ENCODE peak calls at places on chromosome 14, in eight cellular contexts. L is hepatocyte, I is GM23338, F is MM.1S, Z is neural progenitor cell, U is SK-N-SH, Y is HCT116, S is OCI-LY7. T is an unnamed sample.

GRCh38 chr14:65164068-65164824 is 61.9 kb upstream of the MAX start:
- DNase-seq in U (peak; percentile 63), Z (peak; percentile 65), F (peak; percentile 31), I (peak; percentile 68), Y (peak; percentile 51), L (peak; percentile 60), S (peak; percentile 79), T (peak; percentile 79)

GRCh38 chr14:102085503-102085902 is 1.3 kb downstream of the HSP90AA1 start:
- DNase-seq in L (no peak), S (no peak), Z (no peak), Y (no peak), I (no peak), F (no peak), U (no peak), T (peak; percentile 15)

GRCh38 chr14:76531821-76532318 is 155.9 kb downstream of the ESRRB start:
- DNase-seq in I (no peak), L (no peak), F (no peak), U (no peak), Y (no peak), S (no peak), Z (no peak), T (no peak)

GRCh38 chr14:58151701-58152568 is at the start of gene ARMH4:
- DNase-seq in S (peak; percentile 77), Z (peak; percentile 97), I (peak; percentile 95), F (peak; percentile 73), Y (peak; percentile 57), U (peak; percentile 85), L (peak; percentile 92), T (peak; percentile 98)

GRCh38 chr14:104689620-104690265 is 325 bp downstream of the INF2 start:
- DNase-seq in Z (no peak), F (no peak), L (no peak), S (peak; percentile 29), U (peak; percentile 81), I (no peak), Y (no peak), T (peak; percentile 17)

GRCh38 chr14:91681893-91682563 is 49.9 kb downstream of the CATSPERB start:
- DNase-seq in Z (no peak), U (no peak), L (no peak), F (no peak), S (no peak), I (no peak), Y (no peak), T (no peak)

GRCh38 chr14:102937331-102938175 is 15.1 kb downstream of the AMN start:
- DNase-seq in F (no peak), I (no peak), L (no peak), S (no peak), Z (no peak), Y (no peak), U (no peak), T (no peak)

GRCh38 chr14:58915646-58916045 is 272.8 kb upstream of the DAAM1 start:
- DNase-seq in S (no peak), I (no peak), Y (no peak), Z (no peak), U (no peak), F (no peak), L (no peak), T (no peak)

GRCh38 chr14:58667900-58668299 is 30.1 kb downstream of the DACT1 start:
- DNase-seq in S (no peak), Y (no peak), U (no peak), F (no peak), L (no peak), I (no peak), Z (no peak), T (no peak)

GRCh38 chr14:43407721-43408120 is 1099.4 kb downstream of the FSCB start:
- DNase-seq in I (no peak), L (no peak), U (no peak), F (no peak), S (no peak), Z (no peak), Y (no peak), T (peak; percentile 54)

GRCh38 chr14:34713681-34714319 is 593 bp downstream of the CFL2 start:
- DNase-seq in U (no peak), F (no peak), Z (peak; percentile 26), S (peak; percentile 47), L (peak; percentile 69), I (peak; percentile 33), Y (no peak), T (peak; percentile 68)

GRCh38 chr14:95431199-95432145 is 85.0 kb downstream of the SYNE3 start:
- DNase-seq in U (peak; percentile 71), S (peak; percentile 65), Y (no peak), Z (peak; percentile 61), L (peak; percentile 51), F (no peak), I (peak; percentile 77), T (peak; percentile 44)

GRCh38 chr14:104181761-104182530 is 43.6 kb downstream of the KIF26A start:
- DNase-seq in Y (peak; percentile 6), I (no peak), L (peak; percentile 49), S (no peak), F (no peak), U (no peak), Z (no peak), T (peak; percentile 33)

GRCh38 chr14:34755215-34755614 is 40.8 kb upstream of the CFL2 start:
- DNase-seq in Y (no peak), L (no peak), Z (no peak), U (no peak), I (no peak), S (no peak), F (no peak), T (no peak)

GRCh38 chr14:105979446-105979845 is 453.1 kb downstream of the TMEM121 start:
- DNase-seq in I (no peak), U (no peak), Z (no peak), S (no peak), L (no peak), Y (no peak), F (no peak), T (no peak)

GRCh38 chr14:105980224-105980623 is 453.8 kb downstream of the TMEM121 start:
- DNase-seq in S (no peak), U (no peak), Z (no peak), F (no peak), I (no peak), L (no peak), Y (no peak), T (no peak)

GRCh38 chr14:105978618-105979295 is 452.4 kb downstream of the TMEM121 start:
- DNase-seq in F (no peak), L (no peak), U (no peak), S (no peak), Z (no peak), I (no peak), Y (no peak), T (no peak)

GRCh38 chr14:105971593-105972500 is 445.5 kb downstream of the TMEM121 start:
- DNase-seq in S (no peak), I (no peak), Z (no peak), Y (no peak), U (no peak), L (no peak), F (no peak), T (no peak)

GRCh38 chr14:105974902-105975301 is 448.5 kb downstream of the TMEM121 start:
- DNase-seq in F (no peak), S (no peak), U (peak; percentile 72), Z (no peak), Y (peak; percentile 8), L (no peak), I (peak; percentile 1), T (no peak)
- TF ChIP-seq CTCF in F (no peak), S (no peak), U (peak; percentile 59), Z (no peak), Y (peak; percentile 48), L (no peak), I (no peak), T (no peak)

DNA sequence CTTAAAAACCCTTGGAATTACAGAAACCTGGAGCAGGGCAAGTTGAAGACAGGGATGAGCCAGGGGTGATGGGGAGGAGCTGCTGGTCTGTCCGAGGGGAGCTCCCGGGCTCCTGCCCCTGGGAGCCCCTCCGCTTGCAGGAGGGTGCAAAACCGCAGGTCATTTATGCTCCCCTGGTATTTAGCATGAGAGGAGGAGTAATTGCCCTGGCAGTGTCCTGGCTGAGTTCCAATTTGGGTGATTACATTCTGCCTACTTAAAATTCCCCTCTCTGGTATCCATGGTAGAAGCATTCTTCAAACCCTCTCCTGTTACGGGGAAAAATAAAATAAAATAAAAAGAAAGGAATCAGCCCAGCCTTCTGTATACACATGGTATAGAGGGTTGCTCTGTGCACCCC is 61.7 kb upstream of the VRK1 start:
- DNase-seq in Y (no peak), L (no peak), U (peak; percentile 42), F (no peak), S (no peak), I (no peak), Z (no peak), T (no peak)
- TF ChIP-seq EZH2phosphoT487 in Y (no peak), L (no peak), U (no peak), F (no peak), S (no peak), I (no peak), Z (no peak), T (no peak)

GRCh38 chr14:68816943-68817430 is 24.1 kb upstream of the ZFP36L1 start:
- DNase-seq in L (no peak), U (no peak), F (no peak), Z (no peak), I (no peak), Y (no peak), S (no peak), T (no peak)
- H3K4me2 ChIP-seq in L (peak overlapping the region; percentile 78), U (no peak overlapping the region), F (no peak overlapping the region), Z (no peak overlapping the region), I (peak overlapping the region; percentile 70), Y (peak overlapping the region; percentile 83), S (peak overlapping the region; percentile 83), T (peak overlapping the region; percentile 74)

GRCh38 chr14:89537911-89538310 is 120.9 kb upstream of the FOXN3 start:
- DNase-seq in F (no peak), Z (no peak), L (no peak), Y (no peak), I (peak; percentile 68), U (no peak), S (no peak), T (no peak)
- TF ChIP-seq CTCF in F (no peak), Z (peak; percentile 11), L (no peak), Y (no peak), I (no peak), U (peak; percentile 20), S (peak; percentile 46), T (no peak)

DNA sequence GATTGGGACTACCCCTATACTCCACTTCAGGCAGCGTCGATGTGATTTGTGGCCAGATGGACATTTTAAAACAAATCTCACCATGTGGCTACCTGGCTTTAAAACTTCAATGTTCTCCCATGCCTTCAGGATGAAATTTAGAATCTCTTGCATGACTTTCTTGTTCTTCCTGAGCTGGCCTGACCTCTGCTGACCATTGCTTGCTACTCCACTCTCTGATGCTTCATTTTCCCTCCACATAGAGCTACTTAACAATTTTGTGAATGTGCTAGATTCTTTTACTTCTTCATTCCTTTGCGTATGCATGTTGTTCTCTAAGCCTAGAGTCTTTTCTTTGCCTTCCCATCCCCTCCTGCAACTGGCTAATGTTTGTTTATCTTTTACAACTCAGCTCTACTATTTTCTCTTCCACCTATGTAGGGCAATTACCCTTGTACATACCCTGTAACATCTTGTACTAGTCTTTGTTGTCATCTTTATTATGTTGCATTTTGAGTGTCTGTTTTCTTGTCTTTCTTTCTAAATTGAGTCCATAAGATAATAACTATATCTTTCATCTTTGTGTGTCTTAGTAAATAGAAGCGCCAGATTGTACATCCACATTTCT is 41.2 kb downstream of the YLPM1 start:
- DNase-seq in L (peak; percentile 23), S (peak; percentile 57), U (peak; percentile 44), Y (peak; percentile 33), Z (peak; percentile 11), I (peak; percentile 72), F (peak; percentile 6), T (peak; percentile 64)
- TF ChIP-seq EZH2phosphoT487 in L (no peak), S (no peak), U (no peak), Y (no peak), Z (no peak), I (no peak), F (no peak), T (no peak)

GRCh38 chr14:93011650-93012317 is 88.8 kb downstream of the CHGA start:
- DNase-seq in S (no peak), I (no peak), F (no peak), Y (no peak), Z (no peak), U (no peak), L (no peak), T (no peak)
- H3K4me2 ChIP-seq in S (no peak overlapping the region), I (no peak overlapping the region), F (no peak overlapping the region), Y (no peak overlapping the region), Z (no peak overlapping the region), U (no peak overlapping the region), L (no peak overlapping the region), T (no peak overlapping the region)